ENCODE peak calls at places on chromosomes 13 and 19, in four cellular contexts. D, R, V and W are unnamed samples.

GRCh38 chr13:53064721-53065120 is 36.1 kb downstream of the OLFM4 start:
- DNase-seq in V (no peak), R (no peak), D (no peak), W (no peak)

GRCh38 chr13:70613295-70613694 is 505.0 kb upstream of the KLHL1 start:
- DNase-seq in D (no peak), R (no peak), V (no peak), W (no peak)

GRCh38 chr19:36891768-36892357 is 24.2 kb downstream of the ZNF829 start:
- DNase-seq in V (no peak), D (no peak), R (no peak), W (no peak)

GRCh38 chr13:99916366-99917103 is 55.0 kb downstream of the ZIC5 start:
- DNase-seq in V (no peak), R (peak; percentile 61), D (peak; percentile 76), W (peak; percentile 71)

GRCh38 chr13:44259045-44260042 is 114.3 kb upstream of the SERP2 start:
- DNase-seq in R (peak; percentile 71), V (no peak), D (no peak), W (peak; percentile 32)

GRCh38 chr19:8585894-8586750 is 8.9 kb upstream of the MYO1F start:
- DNase-seq in V (peak; percentile 99), D (peak; percentile 28), R (peak; percentile 79), W (no peak)

GRCh38 chr19:10881403-10882107 is 10.2 kb downstream of the CARM1 start:
- DNase-seq in D (no peak), R (peak; percentile 58), V (no peak), W (no peak)

GRCh38 chr13:36418022-36418805 is 14.1 kb upstream of the CCNA1 start:
- DNase-seq in V (no peak), D (no peak), R (no peak), W (no peak)

GRCh38 chr19:47447470-47448359 is 24.0 kb downstream of the SLC8A2 start:
- DNase-seq in D (peak; percentile 31), R (peak; percentile 96), V (peak; percentile 100), W (peak; percentile 67)

GRCh38 chr13:33285420-33286124 is at the start of gene STARD13:
- DNase-seq in R (peak; percentile 28), D (peak; percentile 92), V (peak; percentile 89), W (peak; percentile 78)

GRCh38 chr19:33290956-33291622 is 11.2 kb downstream of the CEBPA start:
- DNase-seq in V (no peak), R (no peak), D (no peak), W (peak; percentile 87)

GRCh38 chr13:114008964-114009589 is 35.2 kb upstream of the C13orf46 start:
- DNase-seq in R (no peak), D (no peak), V (no peak), W (no peak)

GRCh38 chr13:30715837-30716236 is 19.5 kb upstream of the ALOX5AP start:
- DNase-seq in V (no peak), R (no peak), D (no peak), W (no peak)

GRCh38 chr13:61086052-61086451 is 329.6 kb downstream of the PCDH20 start:
- DNase-seq in D (no peak), V (no peak), R (no peak), W (no peak)

GRCh38 chr19:15181394-15181793 is 19.4 kb downstream of the NOTCH3 start:
- DNase-seq in D (no peak), V (no peak), R (no peak), W (no peak)

GRCh38 chr19:310141-310651 is 19.0 kb upstream of the PLPP2 start:
- DNase-seq in R (no peak), D (no peak), V (no peak), W (no peak)

GRCh38 chr13:26488236-26489028 is 69.1 kb upstream of the WASF3 start:
- DNase-seq in R (no peak), D (no peak), V (no peak), W (no peak)

GRCh38 chr19:3115916-3116602 is 19.8 kb upstream of the GNA15 start:
- DNase-seq in D (no peak), V (no peak), R (no peak), W (peak; percentile 36)

GRCh38 chr19:51016798-51017683 is 2.5 kb downstream of the KLK10 start:
- DNase-seq in R (peak; percentile 85), V (peak; percentile 98), D (peak; percentile 31), W (peak; percentile 98)

GRCh38 chr13:41606646-41607045 is 149.3 kb downstream of the RGCC start:
- DNase-seq in V (no peak), R (no peak), D (peak; percentile 95), W (no peak)

GRCh38 chr13:104773775-104774174 is 1707.6 kb upstream of the SLC10A2 start:
- DNase-seq in V (peak; percentile 51), D (peak; percentile 8), R (no peak), W (peak; percentile 12)

GRCh38 chr13:27622102-27622820 is 569 bp downstream of the POLR1D start:
- DNase-seq in V (no peak), D (peak; percentile 8), R (no peak), W (no peak)
- TF ChIP-seq CEBPB in V (no peak), D (no peak), R (no peak), W (no peak)

GRCh38 chr19:28443361-28443760 is 769.6 kb downstream of the UQCRFS1 start:
- DNase-seq in V (no peak), D (no peak), R (no peak), W (no peak)

GRCh38 chr19:28449803-28450202 is 763.1 kb downstream of the UQCRFS1 start:
- DNase-seq in D (no peak), R (no peak), V (no peak), W (no peak)

GRCh38 chr19:28445826-28446225 is 767.1 kb downstream of the UQCRFS1 start:
- DNase-seq in D (no peak), V (no peak), R (no peak), W (no peak)

GRCh38 chr19:28446511-28446910 is 766.4 kb downstream of the UQCRFS1 start:
- DNase-seq in V (no peak), R (no peak), D (no peak), W (no peak)

GRCh38 chr19:28444371-28444770 is 768.6 kb downstream of the UQCRFS1 start:
- DNase-seq in V (no peak), D (no peak), R (no peak), W (no peak)
- H3K27ac ChIP-seq in V (no peak overlapping the region), D (no peak overlapping the region), R (no peak overlapping the region), W (no peak overlapping the region)

GRCh38 chr19:1466461-1467227 is 12.4 kb downstream of the C19orf25 start:
- DNase-seq in R (no peak), D (no peak), V (peak; percentile 63), W (no peak)
- TF ChIP-seq CEBPB in R (no peak), D (no peak), V (no peak), W (no peak)

DNA sequence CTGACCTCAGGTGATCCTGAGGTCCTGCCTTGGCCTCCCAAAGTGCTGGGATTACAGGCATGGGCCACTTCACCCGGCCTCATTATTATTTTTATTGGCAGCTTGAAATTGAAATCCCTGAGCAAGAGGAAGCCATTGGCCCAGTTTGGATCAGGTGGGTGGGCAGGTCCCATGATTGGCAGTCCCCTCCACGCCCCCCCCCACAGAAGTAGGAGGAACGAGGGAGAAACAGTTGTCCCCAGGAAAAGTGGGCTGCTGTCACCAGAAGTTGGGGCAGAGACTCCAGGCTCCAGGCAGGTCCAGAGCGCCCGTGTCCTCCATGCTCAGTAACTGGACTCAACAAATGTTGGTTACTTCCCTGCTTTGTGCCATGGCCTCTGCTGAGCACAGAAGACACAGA is 70.4 kb downstream of the SIPA1L3 start:
- DNase-seq in D (no peak), R (no peak), V (no peak), W (no peak)
- H3K27ac ChIP-seq in D (no peak overlapping the region), R (no peak overlapping the region), V (no peak overlapping the region), W (no peak overlapping the region)